ENCODE peak calls at places on chromosomes 4 and X, in seven cellular contexts. R is neuronal stem cell, S is IMR-90, O is mesendoderm, D is mesenchymal stem cell, L is H9, T is trophoblast cell. U is an unnamed sample.

GRCh38 chrX:121581885-121582284 is 534.5 kb downstream of the GLUD2 start:
- DNase-seq in O (peak), L (no peak), T (no peak), S (no peak), D (no peak), R (no peak), U (no peak)

GRCh38 chrX:138754861-138755260 is 43.3 kb upstream of the FGF13 start:
- DNase-seq in S (no peak), L (no peak), R (no peak), O (no peak), T (no peak), D (no peak), U (no peak)

GRCh38 chr4:102627831-102628523 is 126.8 kb downstream of the NFKB1 start:
- DNase-seq in L (no peak), D (peak), O (no peak), T (no peak), S (peak), R (no peak), U (no peak)

GRCh38 chr4:85151349-85151748 is 184.9 kb upstream of the WDFY3 start:
- DNase-seq in R (no peak), D (no peak), T (no peak), S (no peak), O (no peak), L (no peak), U (no peak)

GRCh38 chr4:8702020-8702495 is 109.5 kb downstream of the CPZ start:
- DNase-seq in R (no peak), S (no peak), L (peak), T (no peak), O (no peak), D (no peak), U (no peak)

GRCh38 chr4:95541889-95542607 is 6.7 kb downstream of the UNC5C start:
- DNase-seq in S (no peak), R (no peak), O (no peak), L (no peak), D (peak), T (no peak), U (no peak)

GRCh38 chr4:5134620-5135019 is 83.3 kb downstream of the STK32B start:
- DNase-seq in S (no peak), O (no peak), D (no peak), R (no peak), T (no peak), L (no peak), U (no peak)

GRCh38 chrX:72016881-72017783 is 106.5 kb downstream of the NHSL2 start:
- DNase-seq in D (no peak), L (peak), O (no peak), T (no peak), R (no peak), S (no peak), U (no peak)

GRCh38 chr4:2085496-2085901 is 26.4 kb downstream of the NAT8L start:
- DNase-seq in D (no peak), L (peak), T (no peak), O (no peak), S (no peak), R (no peak), U (peak)

GRCh38 chrX:2632533-2633504 is 58.3 kb upstream of the CD99 start:
- DNase-seq in O (no peak), S (no peak), L (no peak), R (no peak), T (no peak), D (no peak), U (no peak)

GRCh38 chrX:1442016-1442665 is 10.6 kb downstream of the ASMTL start:
- DNase-seq in S (no peak), R (no peak), D (no peak), O (no peak), L (peak), T (no peak), U (no peak)

GRCh38 chrX:47247206-47247998 is 14.6 kb downstream of the USP11 start:
- DNase-seq in R (no peak), S (peak), L (no peak), O (no peak), T (no peak), D (peak), U (no peak)

GRCh38 chr4:151315212-151315886 is 10.1 kb downstream of the SH3D19 start:
- DNase-seq in O (no peak), D (no peak), R (no peak), L (no peak), S (no peak), T (peak), U (no peak)

GRCh38 chrX:43870011-43870410 is 12.2 kb downstream of the MAOB start:
- DNase-seq in R (no peak), L (no peak), T (no peak), D (no peak), S (no peak), O (no peak), U (no peak)

GRCh38 chrX:21725498-21725897 is 32.4 kb downstream of the SMPX start:
- DNase-seq in L (no peak), O (peak), T (peak), D (peak), S (peak), R (no peak), U (no peak)

GRCh38 chr4:149706942-149707341 is 108.7 kb downstream of the IQCM start:
- DNase-seq in O (peak), T (peak), S (peak), L (no peak), D (peak), R (no peak), U (no peak)

GRCh38 chr4:110480031-110480549 is 4.1 kb downstream of the ENPEP start:
- DNase-seq in O (peak), S (peak), L (no peak), D (peak), T (peak), R (no peak), U (no peak)

GRCh38 chr4:95889662-95890061 is 49.8 kb downstream of the PDHA2 start:
- DNase-seq in D (peak), R (no peak), S (no peak), L (peak), O (peak), T (no peak), U (peak)

GRCh38 chrX:9566150-9566621 is 101.3 kb downstream of the TBL1X start:
- DNase-seq in T (peak), L (no peak), R (no peak), O (no peak), S (peak), D (peak), U (no peak)

GRCh38 chr4:120977435-120977997 is 55.0 kb upstream of the PRDM5 start:
- DNase-seq in T (peak), R (no peak), D (peak), S (peak), L (peak), O (peak), U (no peak)

GRCh38 chr4:101660607-101661006 is 129.9 kb upstream of the BANK1 start:
- DNase-seq in S (no peak), R (no peak), O (no peak), L (no peak), D (no peak), T (no peak), U (no peak)

GRCh38 chr4:185179488-185179887 is 24.3 kb downstream of the CFAP97 start:
- DNase-seq in S (no peak), R (no peak), D (no peak), L (no peak), O (no peak), T (no peak), U (no peak)

GRCh38 chr4:40199999-40200880 is 3.4 kb downstream of the RHOH start:
- DNase-seq in D (peak), O (no peak), R (no peak), S (peak), T (peak), L (no peak), U (no peak)

GRCh38 chrX:9708086-9708485 is 57.6 kb downstream of the GPR143 start:
- DNase-seq in D (no peak), R (no peak), T (no peak), S (no peak), L (no peak), O (no peak), U (no peak)

GRCh38 chr4:149531861-149532260 is 283.8 kb downstream of the IQCM start:
- DNase-seq in O (peak), D (peak), L (no peak), S (peak), R (no peak), T (no peak), U (no peak)

GRCh38 chr4:48943387-48943786 is 36.8 kb upstream of the OCIAD2 start:
- DNase-seq in O (peak), S (no peak), R (no peak), L (peak), D (no peak), T (peak), U (no peak)

GRCh38 chr4:175823015-175823741 is 11.1 kb upstream of the GPM6A start:
- DNase-seq in D (no peak), O (no peak), R (no peak), S (no peak), L (no peak), T (no peak), U (no peak)

GRCh38 chrX:8689473-8689872 is 42.5 kb downstream of the ANOS1 start:
- DNase-seq in L (no peak), D (no peak), R (no peak), O (no peak), T (no peak), S (no peak), U (no peak)

GRCh38 chrX:120768681-120769080 is 107.0 kb downstream of the CT47B1 start:
- DNase-seq in D (no peak), O (no peak), S (peak), T (peak), R (no peak), L (no peak), U (no peak)

GRCh38 chr4:78784255-78784654 is 8.1 kb downstream of the BMP2K start:
- DNase-seq in L (no peak), S (peak), D (peak), T (no peak), R (no peak), O (no peak), U (no peak)

GRCh38 chrX:88416965-88417364 is 330.1 kb upstream of the CPXCR1 start:
- DNase-seq in D (no peak), O (no peak), L (no peak), R (no peak), S (no peak), T (no peak), U (no peak)

GRCh38 chr4:1176398-1177273 is 4.3 kb upstream of the SPON2 start:
- DNase-seq in T (no peak), L (no peak), S (no peak), O (no peak), D (no peak), R (no peak), U (no peak)

GRCh38 chr4:139301821-139302611 is at the start of gene NDUFC1:
- DNase-seq in L (peak), R (no peak), D (peak), O (peak), S (peak), T (peak), U (peak)

GRCh38 chr4:144597171-144597570 is 48.8 kb upstream of the HHIP start:
- DNase-seq in O (peak), T (no peak), L (no peak), S (no peak), R (no peak), D (no peak), U (no peak)

GRCh38 chr4:27205994-27206393 is 345.4 kb downstream of the STIM2 start:
- DNase-seq in T (no peak), R (no peak), S (no peak), D (no peak), O (no peak), L (no peak), U (no peak)

GRCh38 chr4:153257151-153257620 is 52.9 kb downstream of the TRIM2 start:
- DNase-seq in O (peak), D (peak), T (peak), R (peak), S (peak), L (peak), U (peak)

GRCh38 chrX:34734383-34734782 is 77.3 kb upstream of the TMEM47 start:
- DNase-seq in R (no peak), L (no peak), T (no peak), O (no peak), S (peak), D (peak), U (no peak)

GRCh38 chrX:133608406-133608805 is 193.1 kb upstream of the GPC4 start:
- DNase-seq in L (no peak), T (no peak), R (no peak), D (peak), S (peak), O (no peak), U (no peak)

GRCh38 chr4:2936773-2937145 is 26.4 kb downstream of the NOP14 start:
- DNase-seq in R (no peak), D (peak), O (no peak), L (no peak), S (peak), T (peak), U (no peak)

GRCh38 chr4:174690665-174691064 is 138.4 kb downstream of the GLRA3 start:
- DNase-seq in T (no peak), R (no peak), O (no peak), S (no peak), L (no peak), D (no peak), U (no peak)
- H2AK5ac ChIP-seq in T (no peak), R (no peak), O (no peak), S (no peak), L (no peak), D (no peak), U (no peak)

DNA sequence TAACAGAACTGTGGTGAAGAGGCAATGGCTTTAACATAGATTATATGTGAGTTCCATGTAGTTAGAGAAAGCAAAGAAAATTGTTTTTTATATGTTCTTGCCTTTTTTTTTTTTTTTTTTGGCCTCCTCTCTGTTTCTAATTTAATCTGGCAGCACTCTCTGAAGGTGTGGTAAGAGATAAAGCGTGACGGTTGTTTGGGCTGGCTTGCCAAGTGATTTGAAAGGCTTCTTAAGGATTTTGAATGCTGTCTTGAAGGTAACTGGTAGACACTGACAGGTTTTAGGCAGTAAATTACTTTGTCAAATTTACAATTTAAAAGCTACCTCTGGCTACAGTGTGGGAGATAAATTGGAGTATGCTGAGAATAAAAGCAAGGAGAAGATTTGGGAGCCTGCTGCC is 269.3 kb upstream of the HS3ST1 start:
- DNase-seq in D (no peak), L (no peak), T (no peak), S (no peak), R (no peak), O (peak), U (no peak)
- H2AK5ac ChIP-seq in D (peak), L (no peak), T (no peak), S (no peak), R (no peak), O (no peak), U (no peak)

GRCh38 chr4:114921790-114922581 is 191.4 kb downstream of the NDST4 start:
- DNase-seq in D (no peak), O (peak), T (no peak), R (no peak), S (no peak), L (peak), U (peak)
- H2AK5ac ChIP-seq in D (no peak), O (no peak), T (no peak), R (no peak), S (no peak), L (no peak), U (no peak)

DNA sequence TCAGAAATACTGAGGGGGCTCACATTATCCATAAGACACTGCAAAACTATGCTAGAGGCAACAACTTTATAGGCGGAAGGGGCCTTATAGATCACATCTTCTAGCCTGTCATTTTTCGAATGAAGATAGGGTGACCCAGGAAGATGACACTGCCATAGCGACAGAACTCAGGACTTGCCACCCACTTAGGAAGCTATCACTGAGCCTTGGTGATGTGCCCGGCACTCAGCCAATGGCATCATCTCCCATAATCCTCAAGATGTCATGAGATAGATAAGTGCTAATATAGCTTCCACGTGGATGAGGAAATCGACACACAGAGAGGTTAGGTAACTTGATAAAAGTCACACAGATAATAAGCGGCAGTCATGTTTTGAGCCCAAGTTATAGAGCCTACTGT is 346.6 kb downstream of the DHX15 start:
- DNase-seq in L (no peak), T (no peak), S (no peak), O (no peak), D (no peak), R (no peak), U (no peak)
- H2AK5ac ChIP-seq in L (no peak), T (no peak), S (no peak), O (no peak), D (no peak), R (no peak), U (no peak)

GRCh38 chr4:143481361-143481760 is 32.1 kb upstream of the SMARCA5 start:
- DNase-seq in O (no peak), L (no peak), R (no peak), D (no peak), T (no peak), S (no peak), U (no peak)
- H2AK5ac ChIP-seq in O (no peak), L (no peak), R (no peak), D (no peak), T (no peak), S (no peak), U (no peak)

DNA sequence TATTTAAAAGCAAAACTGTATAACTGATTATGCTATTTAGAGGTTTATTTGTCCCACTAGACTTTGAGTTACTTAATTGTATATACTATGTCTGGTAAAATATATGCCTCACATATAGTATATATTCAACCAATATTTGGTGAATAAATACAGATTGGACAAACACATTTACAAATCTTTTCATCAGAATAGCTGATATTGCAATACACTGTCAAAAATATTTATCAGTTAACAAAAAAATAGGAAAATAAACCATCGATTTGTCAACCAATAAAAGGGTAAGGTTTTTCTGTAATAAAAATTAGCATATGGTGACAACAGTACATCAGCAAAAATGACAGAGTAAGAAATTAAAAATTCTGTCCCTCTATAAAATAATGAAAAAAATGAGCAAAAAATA is 889.9 kb upstream of the INTU start:
- DNase-seq in L (no peak), O (no peak), R (no peak), T (no peak), S (no peak), D (no peak), U (no peak)
- H2AK5ac ChIP-seq in L (no peak), O (no peak), R (no peak), T (no peak), S (no peak), D (no peak), U (no peak)

U was measured in H1.